ENCODE peak calls at places on chromosomes 16 and 17, in ten cellular contexts. One of them, this sample, is unnamed.

GRCh38 chr16:57038151-57038550 is 48.8 kb downstream of the NLRC5 start:
- DNase-seq in EH: peak
- DNase-seq in ACHN: no peak
- DNase-seq in LoVo: no peak
- DNase-seq in NCI-H345: no peak
- DNase-seq in effector CD4-positive, alpha-beta T cell: no peak
- DNase-seq in DMS79: no peak
- DNase-seq in heart right ventricle: no peak
- DNase-seq in right atrium auricular region: no peak
- DNase-seq in NCI-H510A treated with DMSO at 0.1 percent for 48 hours: no peak
- DNase-seq in this sample: no peak

GRCh38 chr16:1820096-1820972 is 6.3 kb downstream of the HAGH start:
- DNase-seq in right atrium auricular region: no peak
- DNase-seq in DMS79: no peak
- DNase-seq in heart right ventricle: no peak
- DNase-seq in ACHN: no peak
- DNase-seq in EH: no peak
- DNase-seq in NCI-H345: no peak
- DNase-seq in LoVo: no peak
- DNase-seq in effector CD4-positive, alpha-beta T cell: no peak
- DNase-seq in NCI-H510A treated with DMSO at 0.1 percent for 48 hours: no peak
- DNase-seq in this sample: no peak

GRCh38 chr16:17345043-17345442 is 125.7 kb downstream of the XYLT1 start:
- DNase-seq in NCI-H510A treated with DMSO at 0.1 percent for 48 hours: no peak
- DNase-seq in NCI-H345: no peak
- DNase-seq in EH: peak
- DNase-seq in right atrium auricular region: peak
- DNase-seq in LoVo: no peak
- DNase-seq in heart right ventricle: peak
- DNase-seq in effector CD4-positive, alpha-beta T cell: no peak
- DNase-seq in DMS79: peak
- DNase-seq in ACHN: no peak
- DNase-seq in this sample: no peak

GRCh38 chr16:4498546-4499195 is 22.5 kb downstream of the HMOX2 start:
- DNase-seq in LoVo: no peak
- DNase-seq in DMS79: no peak
- DNase-seq in NCI-H510A treated with DMSO at 0.1 percent for 48 hours: no peak
- DNase-seq in right atrium auricular region: no peak
- DNase-seq in EH: no peak
- DNase-seq in NCI-H345: no peak
- DNase-seq in heart right ventricle: no peak
- DNase-seq in ACHN: peak
- DNase-seq in effector CD4-positive, alpha-beta T cell: no peak
- DNase-seq in this sample: peak

GRCh38 chr17:7851438-7852261 is 3.2 kb upstream of the TMEM88 start:
- DNase-seq in effector CD4-positive, alpha-beta T cell: peak
- DNase-seq in ACHN: peak
- DNase-seq in right atrium auricular region: no peak
- DNase-seq in heart right ventricle: peak
- DNase-seq in NCI-H345: peak
- DNase-seq in EH: peak
- DNase-seq in DMS79: no peak
- DNase-seq in NCI-H510A treated with DMSO at 0.1 percent for 48 hours: peak
- DNase-seq in LoVo: peak
- DNase-seq in this sample: no peak

GRCh38 chr16:25707982-25708583 is 16.3 kb downstream of the HS3ST4 start:
- DNase-seq in ACHN: peak
- DNase-seq in EH: no peak
- DNase-seq in DMS79: no peak
- DNase-seq in effector CD4-positive, alpha-beta T cell: no peak
- DNase-seq in heart right ventricle: no peak
- DNase-seq in LoVo: no peak
- DNase-seq in NCI-H510A treated with DMSO at 0.1 percent for 48 hours: peak
- DNase-seq in NCI-H345: no peak
- DNase-seq in right atrium auricular region: no peak
- DNase-seq in this sample: no peak

GRCh38 chr17:2435852-2436251 is 35.0 kb upstream of the MNT start:
- DNase-seq in EH: no peak
- DNase-seq in right atrium auricular region: no peak
- DNase-seq in LoVo: no peak
- DNase-seq in effector CD4-positive, alpha-beta T cell: no peak
- DNase-seq in NCI-H345: peak
- DNase-seq in NCI-H510A treated with DMSO at 0.1 percent for 48 hours: peak
- DNase-seq in ACHN: no peak
- DNase-seq in DMS79: peak
- DNase-seq in heart right ventricle: no peak
- DNase-seq in this sample: no peak

GRCh38 chr16:53836680-53837079 is 132.7 kb downstream of the FTO start:
- DNase-seq in heart right ventricle: no peak
- DNase-seq in EH: no peak
- DNase-seq in ACHN: no peak
- DNase-seq in NCI-H510A treated with DMSO at 0.1 percent for 48 hours: no peak
- DNase-seq in LoVo: no peak
- DNase-seq in right atrium auricular region: no peak
- DNase-seq in DMS79: no peak
- DNase-seq in effector CD4-positive, alpha-beta T cell: no peak
- DNase-seq in NCI-H345: no peak
- DNase-seq in this sample: no peak

GRCh38 chr17:75475851-75476250 is 19.4 kb downstream of the TMEM94 start:
- DNase-seq in effector CD4-positive, alpha-beta T cell: no peak
- DNase-seq in LoVo: no peak
- DNase-seq in ACHN: no peak
- DNase-seq in heart right ventricle: peak
- DNase-seq in EH: no peak
- DNase-seq in NCI-H510A treated with DMSO at 0.1 percent for 48 hours: no peak
- DNase-seq in DMS79: no peak
- DNase-seq in right atrium auricular region: no peak
- DNase-seq in NCI-H345: no peak
- DNase-seq in this sample: no peak

GRCh38 chr16:73040136-73040535 is 7.8 kb downstream of the ZFHX3 start:
- DNase-seq in effector CD4-positive, alpha-beta T cell: no peak
- DNase-seq in heart right ventricle: no peak
- DNase-seq in NCI-H510A treated with DMSO at 0.1 percent for 48 hours: no peak
- DNase-seq in right atrium auricular region: no peak
- DNase-seq in LoVo: no peak
- DNase-seq in DMS79: peak
- DNase-seq in NCI-H345: peak
- DNase-seq in EH: no peak
- DNase-seq in ACHN: no peak
- DNase-seq in this sample: no peak

GRCh38 chr17:82257473-82257872 is 16.0 kb downstream of the CSNK1D start:
- DNase-seq in effector CD4-positive, alpha-beta T cell: peak
- DNase-seq in NCI-H345: no peak
- DNase-seq in DMS79: no peak
- DNase-seq in EH: peak
- DNase-seq in right atrium auricular region: no peak
- DNase-seq in heart right ventricle: no peak
- DNase-seq in LoVo: no peak
- DNase-seq in NCI-H510A treated with DMSO at 0.1 percent for 48 hours: no peak
- DNase-seq in ACHN: no peak
- DNase-seq in this sample: no peak

GRCh38 chr17:83024205-83024971 is 55.0 kb upstream of the METRNL start:
- DNase-seq in NCI-H510A treated with DMSO at 0.1 percent for 48 hours: no peak
- DNase-seq in NCI-H345: no peak
- DNase-seq in LoVo: no peak
- DNase-seq in DMS79: no peak
- DNase-seq in ACHN: no peak
- DNase-seq in EH: no peak
- DNase-seq in right atrium auricular region: peak
- DNase-seq in heart right ventricle: no peak
- DNase-seq in effector CD4-positive, alpha-beta T cell: no peak
- DNase-seq in this sample: no peak

GRCh38 chr16:1572664-1573063 is 39.2 kb downstream of the TMEM204 start:
- DNase-seq in NCI-H510A treated with DMSO at 0.1 percent for 48 hours: no peak
- DNase-seq in ACHN: peak
- DNase-seq in effector CD4-positive, alpha-beta T cell: no peak
- DNase-seq in heart right ventricle: no peak
- DNase-seq in DMS79: no peak
- DNase-seq in NCI-H345: no peak
- DNase-seq in LoVo: no peak
- DNase-seq in right atrium auricular region: no peak
- DNase-seq in EH: peak
- DNase-seq in this sample: no peak

GRCh38 chr16:67448580-67448979 is 17.7 kb downstream of the HSD11B2 start:
- DNase-seq in effector CD4-positive, alpha-beta T cell: no peak
- DNase-seq in NCI-H345: no peak
- DNase-seq in ACHN: no peak
- DNase-seq in right atrium auricular region: no peak
- DNase-seq in DMS79: no peak
- DNase-seq in NCI-H510A treated with DMSO at 0.1 percent for 48 hours: no peak
- DNase-seq in LoVo: no peak
- DNase-seq in EH: no peak
- DNase-seq in heart right ventricle: no peak
- DNase-seq in this sample: no peak

GRCh38 chr16:88569614-88569984 is 604 bp upstream of the ZC3H18 start:
- DNase-seq in EH: no peak
- DNase-seq in DMS79: no peak
- DNase-seq in effector CD4-positive, alpha-beta T cell: no peak
- DNase-seq in NCI-H345: no peak
- DNase-seq in right atrium auricular region: no peak
- DNase-seq in heart right ventricle: no peak
- DNase-seq in ACHN: peak
- DNase-seq in NCI-H510A treated with DMSO at 0.1 percent for 48 hours: no peak
- DNase-seq in LoVo: peak
- DNase-seq in this sample: no peak

GRCh38 chr16:27169511-27170071 is 33.7 kb upstream of the KDM8 start:
- DNase-seq in heart right ventricle: no peak
- DNase-seq in EH: peak
- DNase-seq in DMS79: no peak
- DNase-seq in NCI-H345: peak
- DNase-seq in ACHN: peak
- DNase-seq in NCI-H510A treated with DMSO at 0.1 percent for 48 hours: peak
- DNase-seq in right atrium auricular region: no peak
- DNase-seq in effector CD4-positive, alpha-beta T cell: peak
- DNase-seq in LoVo: no peak
- DNase-seq in this sample: peak

This sample was measured in PC-9.